ENCODE peak calls at places on chromosomes 3 and 15, in eight cellular contexts. One of them, this sample, is unnamed.

GRCh38 chr15:89211678-89212170 is 9.7 kb downstream of the RLBP1 start:
- DNase-seq in adrenal gland: no peak
- DNase-seq in suprapubic skin: no peak
- DNase-seq in CD4-positive, CD25-positive, alpha-beta regulatory T cell: no peak
- DNase-seq in foreskin fibroblast: no peak
- DNase-seq in NB4: peak
- DNase-seq in heart left ventricle: no peak
- DNase-seq in OCI-LY7: no peak
- DNase-seq in this sample: no peak

GRCh38 chr15:98391131-98391530 is 257.2 kb upstream of the IGF1R start:
- DNase-seq in adrenal gland: no peak
- DNase-seq in suprapubic skin: no peak
- DNase-seq in CD4-positive, CD25-positive, alpha-beta regulatory T cell: no peak
- DNase-seq in foreskin fibroblast: no peak
- DNase-seq in NB4: no peak
- DNase-seq in heart left ventricle: no peak
- DNase-seq in OCI-LY7: no peak
- DNase-seq in this sample: no peak

GRCh38 chr15:52785672-52786406 is 4.3 kb downstream of the ONECUT1 start:
- DNase-seq in adrenal gland: no peak
- DNase-seq in suprapubic skin: no peak
- DNase-seq in CD4-positive, CD25-positive, alpha-beta regulatory T cell: no peak
- DNase-seq in foreskin fibroblast: no peak
- DNase-seq in NB4: no peak
- DNase-seq in heart left ventricle: no peak
- DNase-seq in OCI-LY7: no peak
- DNase-seq in this sample: no peak

GRCh38 chr3:139994891-139995290 is 59.9 kb downstream of the CLSTN2 start:
- DNase-seq in adrenal gland: no peak
- DNase-seq in suprapubic skin: no peak
- DNase-seq in CD4-positive, CD25-positive, alpha-beta regulatory T cell: no peak
- DNase-seq in foreskin fibroblast: no peak
- DNase-seq in NB4: no peak
- DNase-seq in heart left ventricle: no peak
- DNase-seq in OCI-LY7: no peak
- DNase-seq in this sample: no peak

GRCh38 chr3:177977381-177978158 is 558.7 kb upstream of the KCNMB2 start:
- DNase-seq in adrenal gland: no peak
- DNase-seq in suprapubic skin: no peak
- DNase-seq in CD4-positive, CD25-positive, alpha-beta regulatory T cell: no peak
- DNase-seq in foreskin fibroblast: peak
- DNase-seq in NB4: peak
- DNase-seq in heart left ventricle: no peak
- DNase-seq in OCI-LY7: no peak
- DNase-seq in this sample: no peak

GRCh38 chr15:61871926-61872522 is 188.2 kb downstream of the VPS13C start:
- DNase-seq in adrenal gland: no peak
- DNase-seq in suprapubic skin: no peak
- DNase-seq in CD4-positive, CD25-positive, alpha-beta regulatory T cell: peak
- DNase-seq in foreskin fibroblast: peak
- DNase-seq in NB4: peak
- DNase-seq in heart left ventricle: no peak
- DNase-seq in OCI-LY7: peak
- DNase-seq in this sample: peak

GRCh38 chr3:112651516-112651915 is 10.6 kb upstream of the CCDC80 start:
- DNase-seq in adrenal gland: no peak
- DNase-seq in suprapubic skin: no peak
- DNase-seq in CD4-positive, CD25-positive, alpha-beta regulatory T cell: no peak
- DNase-seq in foreskin fibroblast: no peak
- DNase-seq in NB4: no peak
- DNase-seq in heart left ventricle: no peak
- DNase-seq in OCI-LY7: no peak
- DNase-seq in this sample: no peak

GRCh38 chr15:68053001-68053400 is 1.1 kb upstream of the PIAS1 start:
- DNase-seq in adrenal gland: no peak
- DNase-seq in suprapubic skin: no peak
- DNase-seq in CD4-positive, CD25-positive, alpha-beta regulatory T cell: no peak
- DNase-seq in foreskin fibroblast: no peak
- DNase-seq in NB4: no peak
- DNase-seq in heart left ventricle: no peak
- DNase-seq in OCI-LY7: no peak
- DNase-seq in this sample: no peak

GRCh38 chr15:59539799-59540198 is 71.8 kb upstream of the GCNT3 start:
- DNase-seq in adrenal gland: no peak
- DNase-seq in suprapubic skin: no peak
- DNase-seq in CD4-positive, CD25-positive, alpha-beta regulatory T cell: no peak
- DNase-seq in foreskin fibroblast: no peak
- DNase-seq in NB4: no peak
- DNase-seq in heart left ventricle: no peak
- DNase-seq in OCI-LY7: no peak
- DNase-seq in this sample: no peak

GRCh38 chr15:50865515-50866370 is 42.7 kb upstream of the AP4E1 start:
- DNase-seq in adrenal gland: no peak
- DNase-seq in suprapubic skin: no peak
- DNase-seq in CD4-positive, CD25-positive, alpha-beta regulatory T cell: no peak
- DNase-seq in foreskin fibroblast: no peak
- DNase-seq in NB4: no peak
- DNase-seq in heart left ventricle: no peak
- DNase-seq in OCI-LY7: no peak
- DNase-seq in this sample: no peak

GRCh38 chr3:76039431-76039830 is 254.1 kb upstream of the ZNF717 start:
- DNase-seq in adrenal gland: no peak
- DNase-seq in suprapubic skin: no peak
- DNase-seq in CD4-positive, CD25-positive, alpha-beta regulatory T cell: no peak
- DNase-seq in foreskin fibroblast: no peak
- DNase-seq in NB4: no peak
- DNase-seq in heart left ventricle: no peak
- DNase-seq in OCI-LY7: no peak
- DNase-seq in this sample: no peak

GRCh38 chr15:34122771-34123183 is 20.9 kb downstream of the PGBD4 start:
- DNase-seq in adrenal gland: no peak
- DNase-seq in suprapubic skin: no peak
- DNase-seq in CD4-positive, CD25-positive, alpha-beta regulatory T cell: no peak
- DNase-seq in foreskin fibroblast: peak
- DNase-seq in NB4: no peak
- DNase-seq in heart left ventricle: no peak
- DNase-seq in OCI-LY7: no peak
- DNase-seq in this sample: peak

DNA sequence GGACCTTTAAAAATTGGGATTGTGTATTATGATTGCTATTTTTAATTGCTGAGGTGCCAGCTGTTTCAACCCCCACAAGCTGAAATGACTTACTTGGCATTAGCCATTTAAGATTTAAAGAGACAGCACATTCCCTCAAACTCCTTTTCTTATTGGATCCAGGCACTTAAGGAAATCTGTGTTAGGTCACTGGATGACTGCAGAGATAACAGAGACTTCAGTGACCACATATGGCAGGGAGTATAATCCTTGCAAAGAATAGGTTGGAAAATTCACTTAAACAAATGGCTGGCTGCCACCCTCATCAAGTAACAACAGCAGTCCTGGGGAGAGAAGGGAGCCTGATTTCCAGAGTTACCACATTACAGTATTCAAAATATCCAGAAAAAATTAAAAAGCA is 66.6 kb downstream of the SLMAP start:
- DNase-seq in adrenal gland: no peak
- DNase-seq in suprapubic skin: no peak
- DNase-seq in CD4-positive, CD25-positive, alpha-beta regulatory T cell: no peak
- DNase-seq in foreskin fibroblast: no peak
- DNase-seq in NB4: no peak
- DNase-seq in heart left ventricle: no peak
- DNase-seq in OCI-LY7: no peak
- DNase-seq in this sample: no peak
- H3K4me3 ChIP-seq in adrenal gland: no peak
- H3K4me3 ChIP-seq in suprapubic skin: no peak
- H3K4me3 ChIP-seq in CD4-positive, CD25-positive, alpha-beta regulatory T cell: no peak
- H3K4me3 ChIP-seq in foreskin fibroblast: no peak
- H3K4me3 ChIP-seq in NB4: no peak
- H3K4me3 ChIP-seq in heart left ventricle: no peak
- H3K4me3 ChIP-seq in OCI-LY7: no peak
- H3K4me3 ChIP-seq in this sample: no peak

GRCh38 chr3:108181172-108181571 is 41.1 kb downstream of the IFT57 start:
- DNase-seq in adrenal gland: no peak
- DNase-seq in suprapubic skin: no peak
- DNase-seq in CD4-positive, CD25-positive, alpha-beta regulatory T cell: no peak
- DNase-seq in foreskin fibroblast: no peak
- DNase-seq in NB4: no peak
- DNase-seq in heart left ventricle: no peak
- DNase-seq in OCI-LY7: no peak
- DNase-seq in this sample: no peak

GRCh38 chr3:108178676-108179075 is 43.5 kb downstream of the IFT57 start:
- DNase-seq in adrenal gland: no peak
- DNase-seq in suprapubic skin: no peak
- DNase-seq in CD4-positive, CD25-positive, alpha-beta regulatory T cell: no peak
- DNase-seq in foreskin fibroblast: no peak
- DNase-seq in NB4: no peak
- DNase-seq in heart left ventricle: no peak
- DNase-seq in OCI-LY7: no peak
- DNase-seq in this sample: no peak

GRCh38 chr3:108180214-108180613 is 42.0 kb downstream of the IFT57 start:
- DNase-seq in adrenal gland: no peak
- DNase-seq in suprapubic skin: no peak
- DNase-seq in CD4-positive, CD25-positive, alpha-beta regulatory T cell: no peak
- DNase-seq in foreskin fibroblast: peak
- DNase-seq in NB4: no peak
- DNase-seq in heart left ventricle: no peak
- DNase-seq in OCI-LY7: no peak
- DNase-seq in this sample: no peak

GRCh38 chr3:108171095-108171494 is 51.1 kb downstream of the IFT57 start:
- DNase-seq in adrenal gland: no peak
- DNase-seq in suprapubic skin: no peak
- DNase-seq in CD4-positive, CD25-positive, alpha-beta regulatory T cell: no peak
- DNase-seq in foreskin fibroblast: no peak
- DNase-seq in NB4: no peak
- DNase-seq in heart left ventricle: no peak
- DNase-seq in OCI-LY7: no peak
- DNase-seq in this sample: no peak

DNA sequence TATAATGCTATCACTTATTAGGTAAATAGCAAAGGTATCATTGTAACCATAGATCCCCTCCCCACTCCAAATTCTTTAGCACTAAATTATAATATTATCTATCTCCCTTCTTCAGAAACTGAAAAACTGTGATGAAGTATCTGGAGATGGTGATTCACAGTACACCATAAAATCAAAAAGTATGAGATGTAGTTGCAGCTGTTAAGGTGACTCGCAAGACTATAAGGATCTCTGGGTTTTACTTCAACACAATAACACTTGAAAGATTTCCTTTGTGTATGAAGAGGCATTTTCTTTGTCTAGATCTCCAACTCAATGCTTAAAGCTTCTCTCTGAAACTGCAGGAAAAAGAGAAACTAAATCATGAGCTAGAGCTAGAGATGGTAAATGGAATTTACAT is 46.9 kb downstream of the IFT57 start:
- DNase-seq in adrenal gland: no peak
- DNase-seq in suprapubic skin: no peak
- DNase-seq in CD4-positive, CD25-positive, alpha-beta regulatory T cell: no peak
- DNase-seq in foreskin fibroblast: peak
- DNase-seq in NB4: no peak
- DNase-seq in heart left ventricle: no peak
- DNase-seq in OCI-LY7: no peak
- DNase-seq in this sample: no peak
- H3K4me3 ChIP-seq in adrenal gland: no peak
- H3K4me3 ChIP-seq in suprapubic skin: no peak
- H3K4me3 ChIP-seq in CD4-positive, CD25-positive, alpha-beta regulatory T cell: no peak
- H3K4me3 ChIP-seq in foreskin fibroblast: no peak
- H3K4me3 ChIP-seq in NB4: no peak
- H3K4me3 ChIP-seq in heart left ventricle: no peak
- H3K4me3 ChIP-seq in OCI-LY7: no peak
- H3K4me3 ChIP-seq in this sample: no peak

DNA sequence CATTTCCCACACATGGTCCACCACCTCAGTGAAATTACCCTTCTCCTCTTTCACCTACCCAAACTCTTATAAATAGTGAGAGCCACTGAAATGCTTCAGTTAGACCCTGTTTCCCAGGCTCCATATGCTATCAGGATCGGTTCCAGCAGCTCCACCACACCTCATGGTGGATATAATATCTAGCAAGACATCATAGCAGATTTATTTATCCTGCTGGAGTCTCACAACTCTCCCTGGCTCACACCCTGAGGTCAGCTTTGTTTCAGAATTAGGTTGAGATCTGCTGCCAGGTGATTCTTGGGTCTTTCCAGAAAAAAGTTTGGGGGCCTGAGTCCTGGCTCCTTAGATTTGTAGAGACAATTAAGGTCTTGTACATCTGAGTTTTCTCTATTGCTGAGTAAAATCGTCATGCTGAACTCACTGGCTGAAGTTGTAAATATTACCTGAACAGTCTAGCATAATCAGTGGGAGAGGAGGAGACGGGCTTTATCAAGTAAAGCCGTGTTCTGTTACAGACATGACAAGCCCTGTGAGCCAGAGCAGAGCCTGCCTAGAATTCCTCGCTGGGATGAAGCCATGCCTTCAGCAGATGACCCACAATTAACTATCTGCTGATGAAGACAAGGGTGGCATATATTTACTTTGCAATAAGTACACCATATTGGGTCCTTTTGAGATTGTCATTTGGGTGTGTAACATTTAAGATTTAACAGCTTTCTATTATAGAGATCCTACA is 131.6 kb downstream of the STAC start:
- DNase-seq in adrenal gland: no peak
- DNase-seq in suprapubic skin: no peak
- DNase-seq in CD4-positive, CD25-positive, alpha-beta regulatory T cell: no peak
- DNase-seq in foreskin fibroblast: no peak
- DNase-seq in NB4: no peak
- DNase-seq in heart left ventricle: no peak
- DNase-seq in OCI-LY7: no peak
- DNase-seq in this sample: no peak
- H3K4me3 ChIP-seq in adrenal gland: no peak
- H3K4me3 ChIP-seq in suprapubic skin: no peak
- H3K4me3 ChIP-seq in CD4-positive, CD25-positive, alpha-beta regulatory T cell: no peak
- H3K4me3 ChIP-seq in foreskin fibroblast: no peak
- H3K4me3 ChIP-seq in NB4: no peak
- H3K4me3 ChIP-seq in heart left ventricle: no peak
- H3K4me3 ChIP-seq in OCI-LY7: no peak
- H3K4me3 ChIP-seq in this sample: no peak

GRCh38 chr3:122930371-122930997 is 97.1 kb downstream of the SEMA5B start:
- DNase-seq in adrenal gland: no peak
- DNase-seq in suprapubic skin: no peak
- DNase-seq in CD4-positive, CD25-positive, alpha-beta regulatory T cell: no peak
- DNase-seq in foreskin fibroblast: no peak
- DNase-seq in NB4: no peak
- DNase-seq in heart left ventricle: no peak
- DNase-seq in OCI-LY7: no peak
- DNase-seq in this sample: no peak

GRCh38 chr3:122927726-122928125 is 99.8 kb downstream of the SEMA5B start:
- DNase-seq in adrenal gland: no peak
- DNase-seq in suprapubic skin: peak
- DNase-seq in CD4-positive, CD25-positive, alpha-beta regulatory T cell: no peak
- DNase-seq in foreskin fibroblast: no peak
- DNase-seq in NB4: no peak
- DNase-seq in heart left ventricle: no peak
- DNase-seq in OCI-LY7: no peak
- DNase-seq in this sample: no peak

GRCh38 chr3:122928396-122929187 is 99.0 kb downstream of the SEMA5B start:
- DNase-seq in adrenal gland: no peak
- DNase-seq in suprapubic skin: peak
- DNase-seq in CD4-positive, CD25-positive, alpha-beta regulatory T cell: no peak
- DNase-seq in foreskin fibroblast: no peak
- DNase-seq in NB4: no peak
- DNase-seq in heart left ventricle: no peak
- DNase-seq in OCI-LY7: no peak
- DNase-seq in this sample: no peak

GRCh38 chr3:122929576-122930365 is 97.8 kb downstream of the SEMA5B start:
- DNase-seq in adrenal gland: no peak
- DNase-seq in suprapubic skin: no peak
- DNase-seq in CD4-positive, CD25-positive, alpha-beta regulatory T cell: no peak
- DNase-seq in foreskin fibroblast: no peak
- DNase-seq in NB4: no peak
- DNase-seq in heart left ventricle: no peak
- DNase-seq in OCI-LY7: no peak
- DNase-seq in this sample: no peak

GRCh38 chr3:122929188-122929465 is 98.4 kb downstream of the SEMA5B start:
- DNase-seq in adrenal gland: no peak
- DNase-seq in suprapubic skin: no peak
- DNase-seq in CD4-positive, CD25-positive, alpha-beta regulatory T cell: no peak
- DNase-seq in foreskin fibroblast: no peak
- DNase-seq in NB4: no peak
- DNase-seq in heart left ventricle: no peak
- DNase-seq in OCI-LY7: no peak
- DNase-seq in this sample: no peak
- H3K4me3 ChIP-seq in adrenal gland: no peak
- H3K4me3 ChIP-seq in suprapubic skin: no peak
- H3K4me3 ChIP-seq in CD4-positive, CD25-positive, alpha-beta regulatory T cell: no peak
- H3K4me3 ChIP-seq in foreskin fibroblast: no peak
- H3K4me3 ChIP-seq in NB4: no peak
- H3K4me3 ChIP-seq in heart left ventricle: no peak
- H3K4me3 ChIP-seq in OCI-LY7: no peak
- H3K4me3 ChIP-seq in this sample: no peak